ENCODE peak calls at places on chromosomes 16 and 17, in nine cellular contexts. C is nucleus accumbens, V is T-helper 2 cell, H is AG04450, A is AG08396, W is Ammon's horn, J is head of caudate nucleus, F is dermis microvascular lymphatic vessel endothelial cell, T is GM12891. O is an unnamed sample.

GRCh38 chr17:7404737-7405412 is 978 bp upstream of the TMEM256 start:
- DNase-seq in C (no peak), V (peak), H (no peak), A (peak), W (no peak), J (peak), F (no peak), T (no peak), O (peak)

GRCh38 chr17:81071761-81072741 is 37.1 kb downstream of the BAIAP2 start:
- DNase-seq in C (no peak), V (no peak), H (no peak), A (no peak), W (no peak), J (no peak), F (no peak), T (no peak), O (peak)

GRCh38 chr16:21684199-21684598 is 20.4 kb downstream of the OTOA start:
- DNase-seq in C (no peak), V (peak), H (no peak), A (no peak), W (no peak), J (no peak), F (no peak), T (no peak), O (peak)

GRCh38 chr16:30652718-30653117 is 2.0 kb downstream of the PRR14 start:
- DNase-seq in C (no peak), V (no peak), H (no peak), A (no peak), W (no peak), J (no peak), F (no peak), T (no peak), O (no peak)

GRCh38 chr17:58200024-58200633 is 7.6 kb downstream of the EPX start:
- DNase-seq in C (peak), V (peak), H (no peak), A (peak), W (peak), J (peak), F (peak), T (peak), O (peak)

GRCh38 chr17:16428098-16428882 is 12.9 kb downstream of the TRPV2 start:
- DNase-seq in C (peak), V (peak), H (no peak), A (peak), W (peak), J (peak), F (no peak), T (peak), O (peak)

GRCh38 chr16:22257440-22257839 is 39.8 kb upstream of the POLR3E start:
- DNase-seq in C (no peak), V (no peak), H (no peak), A (no peak), W (no peak), J (no peak), F (no peak), T (no peak), O (no peak)

GRCh38 chr17:79338589-79338988 is 264.0 kb downstream of the ENGASE start:
- DNase-seq in C (no peak), V (no peak), H (no peak), A (peak), W (peak), J (no peak), F (no peak), T (no peak), O (peak)

GRCh38 chr17:56913867-56914640 is at the start of gene TRIM25:
- DNase-seq in C (peak), V (peak), H (peak), A (peak), W (peak), J (peak), F (peak), T (peak), O (peak)

GRCh38 chr17:78154903-78155811 is 9.0 kb downstream of the C17orf99 start:
- DNase-seq in C (no peak), V (no peak), H (no peak), A (no peak), W (no peak), J (no peak), F (no peak), T (no peak), O (no peak)

GRCh38 chr16:30997000-30997886 is 12.2 kb downstream of the HSD3B7 start:
- DNase-seq in C (no peak), V (peak), H (no peak), A (peak), W (peak), J (peak), F (no peak), T (peak), O (peak)

GRCh38 chr17:57518587-57519118 is 226.4 kb downstream of the CCDC182 start:
- DNase-seq in C (no peak), V (no peak), H (no peak), A (no peak), W (peak), J (peak), F (no peak), T (no peak), O (peak)

GRCh38 chr17:67058036-67058435 is 13.7 kb downstream of the CACNG1 start:
- DNase-seq in C (no peak), V (no peak), H (no peak), A (no peak), W (no peak), J (no peak), F (no peak), T (no peak), O (no peak)

GRCh38 chr17:64739316-64740058 is 77.4 kb upstream of the SMURF2 start:
- DNase-seq in C (no peak), V (no peak), H (peak), A (no peak), W (peak), J (no peak), F (no peak), T (no peak), O (no peak)

GRCh38 chr17:31248986-31249385 is 48.1 kb downstream of the OMG start:
- DNase-seq in C (no peak), V (no peak), H (peak), A (peak), W (no peak), J (no peak), F (no peak), T (no peak), O (no peak)

GRCh38 chr17:35605753-35606152 is 18.6 kb downstream of the AP2B1 start:
- DNase-seq in C (no peak), V (no peak), H (no peak), A (peak), W (peak), J (no peak), F (no peak), T (no peak), O (no peak)

GRCh38 chr16:54193656-54194007 is 93.0 kb downstream of the IRX3 start:
- DNase-seq in C (peak), V (no peak), H (no peak), A (peak), W (peak), J (peak), F (peak), T (peak), O (peak)

GRCh38 chr17:65742433-65743312 is 181.2 kb upstream of the AXIN2 start:
- DNase-seq in C (no peak), V (no peak), H (peak), A (peak), W (no peak), J (no peak), F (peak), T (no peak), O (no peak)

GRCh38 chr16:51393381-51394005 is 242.4 kb upstream of the SALL1 start:
- DNase-seq in C (no peak), V (no peak), H (no peak), A (no peak), W (no peak), J (no peak), F (no peak), T (no peak), O (no peak)

GRCh38 chr17:71494045-71494444 is 626.8 kb upstream of the SOX9 start:
- DNase-seq in C (no peak), V (no peak), H (no peak), A (peak), W (no peak), J (no peak), F (no peak), T (no peak), O (no peak)

GRCh38 chr16:75908718-75909117 is 182.4 kb upstream of the CPHXL start:
- DNase-seq in C (no peak), V (no peak), H (no peak), A (no peak), W (peak), J (no peak), F (no peak), T (no peak), O (no peak)

GRCh38 chr17:81519284-81520020 is 6.9 kb upstream of the ACTG1 start:
- DNase-seq in C (no peak), V (peak), H (no peak), A (no peak), W (no peak), J (peak), F (no peak), T (peak), O (peak)

GRCh38 chr16:57028086-57028485 is 38.7 kb downstream of the NLRC5 start:
- DNase-seq in C (no peak), V (no peak), H (no peak), A (no peak), W (no peak), J (no peak), F (no peak), T (no peak), O (no peak)

GRCh38 chr17:40291311-40291710 is 3.6 kb downstream of the CDC6 start:
- DNase-seq in C (no peak), V (no peak), H (no peak), A (no peak), W (no peak), J (no peak), F (no peak), T (no peak), O (no peak)

GRCh38 chr17:45719335-45720071 is 64.6 kb upstream of the CRHR1 start:
- DNase-seq in C (no peak), V (no peak), H (peak), A (peak), W (peak), J (no peak), F (no peak), T (no peak), O (no peak)

GRCh38 chr17:67245694-67246397 is 850 bp upstream of the HELZ start:
- DNase-seq in C (no peak), V (peak), H (no peak), A (peak), W (no peak), J (peak), F (no peak), T (peak), O (peak)

GRCh38 chr17:8753976-8754440 is 4.3 kb downstream of the SPDYE4 start:
- DNase-seq in C (no peak), V (no peak), H (no peak), A (peak), W (no peak), J (no peak), F (peak), T (peak), O (no peak)

GRCh38 chr16:83797013-83797412 is 10.8 kb upstream of the HSBP1 start:
- DNase-seq in C (no peak), V (no peak), H (no peak), A (no peak), W (no peak), J (no peak), F (no peak), T (no peak), O (no peak)

GRCh38 chr17:31048142-31048541 is 46.6 kb upstream of the NF1 start:
- DNase-seq in C (no peak), V (no peak), H (no peak), A (no peak), W (no peak), J (no peak), F (no peak), T (no peak), O (no peak)

GRCh38 chr17:40319651-40320550 is 10.9 kb downstream of the RARA start:
- DNase-seq in C (no peak), V (peak), H (no peak), A (no peak), W (no peak), J (no peak), F (no peak), T (no peak), O (peak)

GRCh38 chr16:15599303-15600070 is 43.5 kb downstream of the MARF1 start:
- DNase-seq in C (no peak), V (no peak), H (no peak), A (no peak), W (no peak), J (no peak), F (no peak), T (no peak), O (no peak)

GRCh38 chr16:2532494-2533141 is 1.4 kb upstream of the CEMP1 start:
- DNase-seq in C (peak), V (peak), H (no peak), A (peak), W (peak), J (peak), F (no peak), T (no peak), O (peak)

GRCh38 chr16:60636117-60636516 is 1400.1 kb downstream of the CDH8 start:
- DNase-seq in C (no peak), V (no peak), H (no peak), A (no peak), W (no peak), J (no peak), F (no peak), T (no peak), O (no peak)

O was measured in thyroid gland.